ENCODE peak calls at places on chromosomes 16 and 17, in ten cellular contexts. L, B, U, X, C, N, S, Z, O and R are unnamed samples.

GRCh38 chr17:20073056-20073979 is 64.2 kb downstream of the SPECC1 start:
- DNase-seq in C (no peak), U (peak), L (no peak), N (no peak), S (peak), B (peak), O (no peak), X (peak), Z (peak), R (no peak)

GRCh38 chr17:9802701-9803100 is 11.3 kb upstream of the DHRS7C start:
- DNase-seq in X (no peak), N (no peak), Z (no peak), U (no peak), B (no peak), S (no peak), C (no peak), O (no peak), L (no peak), R (no peak)

GRCh38 chr17:64061157-64061898 is 40.9 kb upstream of the ICAM2 start:
- DNase-seq in O (no peak), S (no peak), L (no peak), U (peak), X (no peak), C (peak), Z (no peak), N (no peak), B (peak), R (peak)

GRCh38 chr17:29565643-29566472 is 979 bp downstream of the ABHD15 start:
- DNase-seq in S (no peak), U (no peak), L (no peak), C (no peak), Z (peak), N (peak), B (no peak), O (peak), X (peak), R (peak)

GRCh38 chr16:69520413-69520799 is 45.4 kb upstream of the NFAT5 start:
- DNase-seq in U (no peak), X (no peak), N (no peak), Z (no peak), S (no peak), L (no peak), B (no peak), C (no peak), O (no peak), R (no peak)

GRCh38 chr17:72691017-72691416 is 401.5 kb downstream of the SLC39A11 start:
- DNase-seq in B (no peak), Z (peak), L (no peak), C (no peak), S (no peak), U (no peak), O (no peak), X (no peak), N (no peak), R (no peak)

GRCh38 chr17:40069751-40070643 is 7.2 kb downstream of the THRA start:
- DNase-seq in L (no peak), U (peak), O (no peak), X (peak), Z (no peak), S (no peak), C (no peak), B (peak), N (peak), R (peak)

GRCh38 chr17:17538417-17539391 is 42.5 kb upstream of the RASD1 start:
- DNase-seq in L (no peak), S (no peak), C (no peak), N (peak), X (no peak), B (peak), O (peak), Z (no peak), U (peak), R (peak)

GRCh38 chr17:2709173-2709661 is 2.3 kb downstream of the CLUH start:
- DNase-seq in B (no peak), S (no peak), N (peak), U (no peak), Z (no peak), C (no peak), O (peak), L (no peak), X (no peak), R (peak)

GRCh38 chr16:2969545-2970521 is 685 bp downstream of the PAQR4 start:
- DNase-seq in N (peak), C (no peak), Z (peak), O (peak), U (peak), B (peak), S (peak), X (peak), L (no peak), R (peak)

GRCh38 chr16:58551496-58551895 is 36.2 kb downstream of the SETD6 start:
- DNase-seq in X (peak), S (no peak), N (no peak), U (no peak), C (no peak), L (no peak), Z (no peak), B (peak), O (peak), R (no peak)

GRCh38 chr17:42676424-42677011 is at the start of gene PLEKHH3:
- DNase-seq in X (no peak), S (no peak), O (no peak), N (no peak), C (no peak), B (no peak), U (peak), L (no peak), Z (no peak), R (no peak)